ENCODE peak calls at places on chromosomes 7 and 10, in seven cellular contexts. O is A549, U is HepG2, E is K562, G is IMR-90, V is HCT116, N is GM12878. I is an unnamed sample.

GRCh38 chr7:142587578-142588191 is 161.6 kb upstream of the PRSS1 start:
- DNase-seq in O (peak), U (peak), E (peak), G (peak), V (peak), N (peak), I (no peak)

GRCh38 chr10:119454231-119454804 is 88.2 kb downstream of the RGS10 start:
- DNase-seq in O (no peak), U (no peak), E (no peak), G (no peak), V (no peak), N (no peak), I (no peak)

GRCh38 chr10:1408656-1409358 is 328.5 kb downstream of the ADARB2 start:
- DNase-seq in O (no peak), U (no peak), E (no peak), G (no peak), V (no peak), N (no peak), I (no peak)

GRCh38 chr10:19788075-19788686 is 28.1 kb upstream of the PLXDC2 start:
- DNase-seq in O (peak), U (peak), E (peak), G (peak), V (no peak), N (no peak), I (peak)

GRCh38 chr10:69959911-69960310 is 92.7 kb upstream of the MACROH2A2 start:
- DNase-seq in O (no peak), U (no peak), E (no peak), G (no peak), V (no peak), N (no peak), I (no peak)

GRCh38 chr10:50421026-50421719 is 169.9 kb upstream of the ASAH2 start:
- DNase-seq in O (peak), U (peak), E (peak), G (peak), V (no peak), N (peak), I (peak)

GRCh38 chr10:69241575-69241974 is 21.4 kb downstream of the HKDC1 start:
- DNase-seq in O (no peak), U (no peak), E (no peak), G (no peak), V (no peak), N (no peak), I (no peak)

GRCh38 chr7:7178081-7178480 is 4.3 kb upstream of the C1GALT1 start:
- DNase-seq in O (no peak), U (no peak), E (no peak), G (no peak), V (no peak), N (no peak), I (no peak)

GRCh38 chr7:131170440-131171105 is 157.1 kb upstream of the MKLN1 start:
- DNase-seq in O (peak), U (no peak), E (no peak), G (peak), V (no peak), N (no peak), I (peak)

GRCh38 chr10:84026821-84027257 is 112.5 kb upstream of the GHITM start:
- DNase-seq in O (peak), U (peak), E (peak), G (peak), V (peak), N (no peak), I (peak)

GRCh38 chr10:283916-284356 is 148.7 kb downstream of the ZMYND11 start:
- DNase-seq in O (no peak), U (no peak), E (no peak), G (no peak), V (no peak), N (peak), I (no peak)

GRCh38 chr7:108347616-108348015 is 108.6 kb downstream of the NRCAM start:
- DNase-seq in O (peak), U (peak), E (no peak), G (peak), V (no peak), N (no peak), I (peak)

GRCh38 chr7:94100723-94101345 is 96.7 kb upstream of the BET1 start:
- DNase-seq in O (no peak), U (no peak), E (no peak), G (no peak), V (no peak), N (no peak), I (no peak)

GRCh38 chr10:124077216-124077615 is 16.2 kb downstream of the CHST15 start:
- DNase-seq in O (no peak), U (no peak), E (no peak), G (no peak), V (no peak), N (no peak), I (no peak)

GRCh38 chr7:149720372-149721083 is 52.9 kb downstream of the ZNF467 start:
- DNase-seq in O (no peak), U (peak), E (peak), G (no peak), V (no peak), N (no peak), I (no peak)

GRCh38 chr7:8232999-8233847 is 28.7 kb downstream of the ICA1 start:
- DNase-seq in O (no peak), U (no peak), E (peak), G (no peak), V (no peak), N (no peak), I (no peak)

GRCh38 chr10:51937313-51937712 is 237.9 kb upstream of the CSTF2T start:
- DNase-seq in O (no peak), U (no peak), E (no peak), G (peak), V (no peak), N (no peak), I (no peak)

GRCh38 chr10:102775973-102776669 is 32.4 kb downstream of the WBP1L start:
- DNase-seq in O (no peak), U (peak), E (peak), G (peak), V (no peak), N (no peak), I (no peak)

GRCh38 chr10:62818426-62819011 is 2.4 kb upstream of the EGR2 start:
- DNase-seq in O (peak), U (no peak), E (peak), G (no peak), V (no peak), N (no peak), I (no peak)

GRCh38 chr10:107540981-107541380 is 376.5 kb upstream of the SORCS1 start:
- DNase-seq in O (no peak), U (no peak), E (no peak), G (no peak), V (no peak), N (no peak), I (no peak)

GRCh38 chr7:47681241-47681810 is 99.4 kb upstream of the TNS3 start:
- DNase-seq in O (no peak), U (no peak), E (no peak), G (no peak), V (no peak), N (no peak), I (no peak)

GRCh38 chr7:47350425-47350824 is 231.5 kb downstream of the TNS3 start:
- DNase-seq in O (no peak), U (no peak), E (no peak), G (no peak), V (no peak), N (no peak), I (no peak)

GRCh38 chr7:32447218-32447617 is 43.0 kb downstream of the LSM5 start:
- DNase-seq in O (no peak), U (no peak), E (no peak), G (no peak), V (no peak), N (no peak), I (no peak)

GRCh38 chr10:66795871-66796270 is 130.0 kb upstream of the LRRTM3 start:
- DNase-seq in O (no peak), U (no peak), E (no peak), G (no peak), V (no peak), N (no peak), I (no peak)

GRCh38 chr10:96044686-96045085 is 1.3 kb downstream of the CCNJ start:
- DNase-seq in O (no peak), U (peak), E (no peak), G (peak), V (no peak), N (no peak), I (no peak)

GRCh38 chr10:96651998-96652431 is 65.2 kb upstream of the TM9SF3 start:
- DNase-seq in O (no peak), U (no peak), E (no peak), G (no peak), V (no peak), N (peak), I (no peak)

GRCh38 chr7:25586513-25586912 is 358.2 kb upstream of the NPVF start:
- DNase-seq in O (no peak), U (no peak), E (no peak), G (no peak), V (no peak), N (no peak), I (no peak)

GRCh38 chr7:64626083-64626469 is 39.9 kb upstream of the ZNF107 start:
- DNase-seq in O (no peak), U (no peak), E (no peak), G (no peak), V (no peak), N (no peak), I (no peak)

GRCh38 chr7:64626557-64626956 is 39.4 kb upstream of the ZNF107 start:
- DNase-seq in O (no peak), U (no peak), E (no peak), G (no peak), V (no peak), N (no peak), I (no peak)

GRCh38 chr7:64628721-64629120 is 37.2 kb upstream of the ZNF107 start:
- DNase-seq in O (no peak), U (no peak), E (no peak), G (no peak), V (no peak), N (no peak), I (no peak)

GRCh38 chr7:64628192-64628591 is 37.7 kb upstream of the ZNF107 start:
- DNase-seq in O (no peak), U (no peak), E (no peak), G (no peak), V (no peak), N (no peak), I (no peak)

GRCh38 chr7:64625114-64626082 is 40.5 kb upstream of the ZNF107 start:
- DNase-seq in O (no peak), U (no peak), E (peak), G (no peak), V (no peak), N (no peak), I (no peak)
- TF ChIP-seq CEBPB in O (no peak), U (no peak), E (no peak), G (no peak), V (no peak), N (no peak), I (no peak)

GRCh38 chr7:86867163-86867762 is 192.2 kb downstream of the ELAPOR2 start:
- DNase-seq in O (no peak), U (no peak), E (no peak), G (no peak), V (no peak), N (no peak), I (no peak)
- TF ChIP-seq CEBPB in O (no peak), U (peak), E (peak), G (no peak), V (no peak), N (no peak), I (peak)

GRCh38 chr10:125844673-125845300 is 21.4 kb downstream of the BCCIP start:
- DNase-seq in O (no peak), U (no peak), E (no peak), G (no peak), V (no peak), N (no peak), I (no peak)
- TF ChIP-seq CEBPB in O (no peak), U (no peak), E (no peak), G (no peak), V (no peak), N (no peak), I (no peak)

DNA sequence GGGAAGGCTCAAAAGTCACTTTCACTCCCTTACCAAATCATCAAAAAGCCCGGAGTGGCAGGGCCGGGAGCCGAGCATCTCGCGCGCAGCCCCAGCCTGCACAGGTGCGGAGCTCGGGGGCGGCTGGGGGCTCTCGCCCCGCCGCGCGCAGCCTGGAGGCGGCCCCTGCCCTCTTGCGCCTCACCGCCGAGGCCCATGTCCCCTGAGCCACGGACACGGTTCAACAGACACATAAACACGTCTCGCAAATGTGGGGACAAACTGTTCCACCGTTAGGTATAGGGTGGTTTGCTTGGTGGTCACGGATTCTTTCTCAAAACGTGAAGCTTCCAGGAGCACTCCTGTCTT is 701 bp downstream of the GSAP start:
- DNase-seq in O (no peak), U (no peak), E (no peak), G (no peak), V (no peak), N (no peak), I (peak)
- TF ChIP-seq CEBPB in O (no peak), U (no peak), E (no peak), G (no peak), V (no peak), N (no peak), I (no peak)